ENCODE peak calls at places on chromosomes 16 and 17, in four cellular contexts. U, I, A and K are unnamed samples.

GRCh38 chr17:39740357-39741111 is 2.8 kb downstream of the GRB7 start:
- DNase-seq in A (no peak), U (peak; percentile 60), I (no peak), K (no peak)

GRCh38 chr16:67961551-67961957 is 6.9 kb downstream of the SLC12A4 start:
- DNase-seq in U (peak; percentile 82), I (no peak), A (no peak), K (peak; percentile 78)

GRCh38 chr17:38322156-38322779 is 21.5 kb downstream of the GPR179 start:
- DNase-seq in I (no peak), U (peak; percentile 65), A (peak; percentile 54), K (peak; percentile 78)

GRCh38 chr17:64174686-64175456 is 44.9 kb upstream of the ERN1 start:
- DNase-seq in A (no peak), I (no peak), U (no peak), K (peak; percentile 72)

GRCh38 chr17:61360318-61360717 is 39.3 kb upstream of the TBX2 start:
- DNase-seq in U (no peak), I (no peak), A (no peak), K (no peak)

GRCh38 chr16:67021321-67021720 is 7.6 kb upstream of the CBFB start:
- DNase-seq in A (no peak), U (peak; percentile 2), I (no peak), K (no peak)

GRCh38 chr16:20799599-20799998 is 6.7 kb downstream of the ERI2 start:
- DNase-seq in I (no peak), A (no peak), U (no peak), K (no peak)

GRCh38 chr17:59651346-59651745 is 31.7 kb downstream of the CLTC start:
- DNase-seq in I (no peak), A (no peak), U (no peak), K (no peak)

GRCh38 chr17:79023886-79024771 is at the start of gene C1QTNF1:
- DNase-seq in A (peak; percentile 69), I (no peak), U (peak; percentile 70), K (peak; percentile 69)

GRCh38 chr17:37844158-37844976 is 79.8 kb upstream of the TBC1D3K start:
- DNase-seq in A (peak; percentile 51), I (no peak), U (peak; percentile 66), K (peak; percentile 80)

GRCh38 chr17:3843935-3844516 is 2.0 kb downstream of the NCBP3 start:
- DNase-seq in I (no peak), U (peak; percentile 62), A (no peak), K (no peak)

GRCh38 chr17:14779236-14779635 is 478.4 kb downstream of the HS3ST3B1 start:
- DNase-seq in U (no peak), I (no peak), A (no peak), K (no peak)

GRCh38 chr16:58638148-58639036 is 8.8 kb upstream of the CNOT1 start:
- DNase-seq in A (peak; percentile 26), U (peak; percentile 35), I (no peak), K (no peak)

GRCh38 chr17:34816806-34817205 is 144.5 kb downstream of the CCT6B start:
- DNase-seq in U (no peak), I (no peak), A (no peak), K (no peak)

GRCh38 chr16:8816967-8817662 is 19.5 kb downstream of the PMM2 start:
- DNase-seq in I (no peak), U (no peak), A (no peak), K (no peak)

DNA sequence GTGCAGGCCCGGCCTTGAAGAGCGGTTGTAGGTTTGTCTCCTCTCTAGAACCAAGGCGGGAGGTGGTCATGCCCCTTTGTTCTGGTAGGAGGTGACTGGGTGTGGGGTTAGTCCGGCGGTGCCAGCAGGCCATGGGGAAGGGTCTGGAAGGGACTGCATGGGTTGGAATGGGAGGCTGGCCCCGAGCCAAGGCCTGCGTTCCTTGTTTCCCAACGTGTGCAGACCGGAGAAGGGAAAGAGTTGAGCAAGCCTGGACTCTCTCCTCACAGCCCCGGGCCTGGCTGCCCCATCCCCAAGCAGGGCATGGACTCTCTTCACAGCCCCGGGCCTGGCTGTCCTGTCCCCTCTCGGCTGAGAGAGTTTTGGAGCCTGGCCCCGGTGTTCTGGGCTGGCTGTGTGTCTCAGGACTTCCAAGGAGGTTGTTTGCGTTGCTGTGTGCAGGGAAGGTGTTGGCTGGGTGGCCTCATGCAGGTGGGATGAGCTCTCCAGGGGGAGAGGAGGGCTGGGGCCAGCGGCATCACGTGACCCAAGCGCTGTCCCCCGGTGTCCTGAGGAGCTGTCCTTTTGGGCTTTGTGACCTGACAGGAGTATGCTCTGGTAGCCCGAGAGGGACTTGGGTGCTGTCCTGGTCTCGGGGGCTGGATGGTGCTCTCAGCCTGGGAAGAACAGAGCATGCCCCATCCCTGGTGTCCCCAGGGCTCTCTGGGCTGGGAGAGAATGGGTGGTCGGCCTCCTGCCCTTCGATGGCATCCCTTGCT is 2.6 kb downstream of the CACNA1H start:
- DNase-seq in I (no peak), U (no peak), A (no peak), K (no peak)
- H3K27me3 ChIP-seq in I (peaks cover 16% of the 10 kb centered on the region), U (peaks cover 88% of the 10 kb centered on the region), A (peaks cover 95% of the 10 kb centered on the region), K (peaks cover 83% of the 10 kb centered on the region)

DNA sequence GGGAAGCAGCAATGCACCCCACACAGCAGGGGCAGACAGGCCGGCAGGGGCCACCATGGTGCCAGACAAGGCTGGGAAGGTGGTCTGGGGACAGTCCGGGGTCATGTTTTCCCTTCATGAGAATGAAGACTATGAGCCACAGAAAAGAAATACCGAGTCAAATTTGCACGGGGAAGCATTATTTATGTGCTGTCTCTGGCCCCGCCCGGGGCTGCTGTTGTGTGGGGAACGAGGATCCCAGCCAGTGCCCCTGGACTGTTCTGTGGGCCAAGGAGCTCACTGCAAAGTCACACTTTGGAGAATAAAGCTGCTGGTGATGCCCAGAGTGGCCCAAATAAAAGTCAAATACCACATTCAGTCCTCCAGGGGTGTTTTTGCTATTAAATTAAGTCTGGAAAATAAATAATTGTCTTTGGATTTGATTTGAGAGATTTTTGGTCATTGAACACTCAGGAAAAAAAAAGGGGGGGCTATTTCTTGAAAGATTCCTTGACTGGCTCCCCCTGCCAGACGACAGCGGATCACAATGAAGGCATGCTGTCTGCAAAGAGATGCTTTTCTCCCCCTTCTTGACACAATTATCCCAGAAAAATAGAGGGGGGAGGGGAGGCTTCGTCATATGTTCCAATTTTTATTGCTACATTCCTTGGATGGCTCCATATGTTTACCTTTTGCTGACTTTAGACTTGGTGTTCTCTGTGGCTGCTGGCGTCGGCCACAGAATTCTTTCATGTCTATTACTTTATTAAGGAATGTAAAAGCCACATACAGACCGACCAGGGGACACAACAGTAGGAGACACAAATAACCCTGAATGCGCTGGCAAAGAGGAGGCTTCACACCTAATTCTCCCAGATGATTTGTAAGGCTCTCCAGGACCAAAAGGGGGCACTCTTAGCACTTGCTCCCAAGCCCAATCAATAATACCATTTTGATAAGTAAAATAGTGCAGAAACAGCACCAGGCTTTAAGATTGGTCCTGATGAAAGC is 27.1 kb upstream of the ANKFN1 start:
- DNase-seq in U (no peak), I (no peak), A (no peak), K (no peak)
- TF ChIP-seq CTCF in U (peak; percentile 14), I (peak; percentile 21), A (peak; percentile 53), K (peak; percentile 47)

DNA sequence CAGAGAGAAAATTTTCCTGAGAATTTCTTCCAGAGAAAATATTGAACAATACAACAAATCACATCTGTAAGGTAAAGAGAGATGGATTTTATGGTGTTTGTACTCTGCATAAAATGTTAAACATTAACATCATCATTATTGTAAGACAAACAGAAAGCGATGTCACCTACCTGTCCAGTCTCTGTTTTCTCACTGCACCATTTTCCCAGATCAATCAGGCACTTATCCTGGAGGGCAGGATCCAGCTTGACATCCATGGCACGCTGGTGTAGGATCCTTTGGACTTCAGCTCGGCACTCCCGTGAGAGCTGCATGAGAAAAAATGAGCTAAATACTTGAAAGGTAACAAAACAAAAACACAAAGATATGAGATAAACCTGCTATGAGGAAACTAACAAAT is 55.9 kb upstream of the CLEC18B start:
- DNase-seq in I (no peak), A (no peak), U (no peak), K (no peak)
- H3K4me3 ChIP-seq in I (no peak overlapping the region), A (no peak overlapping the region), U (no peak overlapping the region), K (no peak overlapping the region)

GRCh38 chr17:48747445-48748363 is 19.2 kb upstream of the HOXB13 start:
- DNase-seq in A (no peak), U (no peak), I (no peak), K (no peak)

GRCh38 chr17:48748728-48749566 is 20.4 kb upstream of the HOXB13 start:
- DNase-seq in A (no peak), I (no peak), U (no peak), K (no peak)

GRCh38 chr17:48749621-48750553 is 21.3 kb upstream of the HOXB13 start:
- DNase-seq in A (no peak), I (no peak), U (no peak), K (no peak)

GRCh38 chr17:48746916-48747444 is 18.4 kb upstream of the HOXB13 start:
- DNase-seq in A (no peak), U (no peak), I (no peak), K (no peak)

GRCh38 chr17:48745381-48746275 is 17.1 kb upstream of the HOXB13 start:
- DNase-seq in A (no peak), I (no peak), U (no peak), K (no peak)
- H3K27me3 ChIP-seq in A (peaks cover 99% of the 10 kb centered on the region), I (peaks cover 43% of the 10 kb centered on the region), U (peaks cover 100% of the 10 kb centered on the region), K (peaks cover 98% of the 10 kb centered on the region)

DNA sequence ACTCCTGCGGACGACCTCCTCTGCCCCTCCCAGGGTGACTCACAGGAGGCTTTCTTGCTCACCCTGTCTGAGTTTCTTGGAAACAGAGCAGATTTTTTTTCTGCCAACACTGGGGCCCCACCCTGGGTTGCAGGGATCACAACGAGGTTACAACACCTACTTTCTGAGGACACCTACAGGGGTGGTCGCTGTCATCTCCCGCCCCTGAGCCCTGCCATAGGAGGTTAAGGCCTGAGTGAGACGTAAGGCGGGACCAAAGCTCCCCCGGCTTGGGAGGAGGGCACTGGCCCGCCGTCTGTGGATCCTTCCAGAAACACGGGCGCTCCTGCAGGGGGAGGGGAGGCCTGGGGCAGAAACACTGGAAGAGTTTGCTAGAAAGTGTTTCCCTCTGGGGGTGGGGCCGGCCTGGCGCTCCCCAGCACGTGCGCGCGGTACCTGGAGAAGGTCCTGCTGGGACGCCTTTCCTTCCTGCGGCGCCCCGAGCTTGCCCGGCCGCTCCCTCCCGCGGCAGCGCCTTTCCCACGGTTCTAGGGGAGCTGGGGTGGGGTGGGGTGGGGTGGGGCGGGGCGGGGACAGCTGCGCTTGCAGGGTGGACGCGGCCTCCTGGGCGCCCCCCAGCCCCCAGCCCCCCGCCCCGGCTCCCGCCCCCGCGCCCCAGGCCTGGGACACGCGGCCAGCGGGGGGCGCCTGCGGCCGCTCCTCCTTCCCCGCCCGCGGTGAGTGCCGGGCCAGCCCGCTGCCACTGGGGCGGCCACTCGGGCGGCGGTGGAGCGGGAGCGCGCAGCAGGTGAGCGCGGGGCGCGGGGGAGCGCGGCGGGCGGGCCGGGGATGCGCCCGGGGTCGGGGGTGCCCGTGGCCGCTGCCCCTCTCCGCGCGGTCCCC is 20.7 kb upstream of the ADCY7 start:
- DNase-seq in A (no peak), U (peak; percentile 68), I (no peak), K (peak; percentile 77)
- TF ChIP-seq CTCF in A (peak; percentile 55), U (peak; percentile 18), I (no peak), K (peak; percentile 19)

GRCh38 chr16:89613101-89613953 is at the start of gene DPEP1:
- DNase-seq in I (no peak), A (no peak), U (no peak), K (no peak)

GRCh38 chr16:89615176-89615575 is 1.7 kb downstream of the DPEP1 start:
- DNase-seq in I (no peak), U (no peak), A (no peak), K (no peak)

GRCh38 chr16:89610108-89610453 is 3.4 kb upstream of the DPEP1 start:
- DNase-seq in A (no peak), U (no peak), I (no peak), K (no peak)

GRCh38 chr16:89613954-89614459 is 565 bp downstream of the DPEP1 start:
- DNase-seq in I (no peak), U (no peak), A (no peak), K (no peak)

GRCh38 chr16:89612415-89612814 is 1.0 kb upstream of the DPEP1 start:
- DNase-seq in A (no peak), I (no peak), U (no peak), K (no peak)
- H3K4me3 ChIP-seq in A (no peak overlapping the region), I (no peak overlapping the region), U (no peak overlapping the region), K (no peak overlapping the region)